ENCODE peak calls at places on chromosomes 1 and 21, in five cellular contexts. One of them, this sample, is unnamed.

GRCh38 chr1:215539803-215540575 is 27.1 kb upstream of the KCTD3 start:
- DNase-seq in astrocyte: peak
- DNase-seq in uterus: no peak
- DNase-seq in GM20000: no peak
- DNase-seq in dorsolateral prefrontal cortex: no peak
- DNase-seq in this sample: no peak

GRCh38 chr21:42609806-42610205 is 43.6 kb upstream of the PDE9A start:
- DNase-seq in GM20000: no peak
- DNase-seq in dorsolateral prefrontal cortex: peak
- DNase-seq in astrocyte: no peak
- DNase-seq in uterus: no peak
- DNase-seq in this sample: no peak

GRCh38 chr1:154430903-154431302 is 25.8 kb downstream of the IL6R start:
- DNase-seq in dorsolateral prefrontal cortex: no peak
- DNase-seq in GM20000: no peak
- DNase-seq in astrocyte: peak
- DNase-seq in uterus: no peak
- DNase-seq in this sample: no peak

GRCh38 chr1:53107570-53108322 is 34.7 kb downstream of the SLC1A7 start:
- DNase-seq in dorsolateral prefrontal cortex: no peak
- DNase-seq in astrocyte: peak
- DNase-seq in GM20000: no peak
- DNase-seq in uterus: no peak
- DNase-seq in this sample: no peak

GRCh38 chr1:203701606-203702005 is 63.4 kb upstream of the LAX1 start:
- DNase-seq in dorsolateral prefrontal cortex: no peak
- DNase-seq in GM20000: no peak
- DNase-seq in uterus: no peak
- DNase-seq in astrocyte: no peak
- DNase-seq in this sample: peak

GRCh38 chr1:199857516-199857915 is 170.0 kb upstream of the NR5A2 start:
- DNase-seq in dorsolateral prefrontal cortex: no peak
- DNase-seq in uterus: no peak
- DNase-seq in astrocyte: no peak
- DNase-seq in GM20000: no peak
- DNase-seq in this sample: no peak

GRCh38 chr1:55052221-55053142 is 13.1 kb downstream of the PCSK9 start:
- DNase-seq in uterus: no peak
- DNase-seq in astrocyte: no peak
- DNase-seq in dorsolateral prefrontal cortex: no peak
- DNase-seq in GM20000: no peak
- DNase-seq in this sample: no peak

GRCh38 chr1:107365874-107366273 is 225.0 kb downstream of the NTNG1 start:
- DNase-seq in astrocyte: no peak
- DNase-seq in dorsolateral prefrontal cortex: no peak
- DNase-seq in GM20000: no peak
- DNase-seq in uterus: no peak
- DNase-seq in this sample: no peak

GRCh38 chr1:71587961-71588360 is 507.1 kb upstream of the ZRANB2 start:
- DNase-seq in GM20000: no peak
- DNase-seq in uterus: no peak
- DNase-seq in dorsolateral prefrontal cortex: no peak
- DNase-seq in astrocyte: peak
- DNase-seq in this sample: no peak

GRCh38 chr1:145997156-145998023 is 1.0 kb upstream of the TXNIP start:
- DNase-seq in dorsolateral prefrontal cortex: no peak
- DNase-seq in GM20000: peak
- DNase-seq in uterus: peak
- DNase-seq in astrocyte: peak
- DNase-seq in this sample: no peak

GRCh38 chr21:42664614-42665013 is 11.2 kb downstream of the PDE9A start:
- DNase-seq in astrocyte: no peak
- DNase-seq in dorsolateral prefrontal cortex: no peak
- DNase-seq in uterus: no peak
- DNase-seq in GM20000: no peak
- DNase-seq in this sample: no peak

GRCh38 chr1:31815752-31816484 is at the start of gene SPOCD1:
- DNase-seq in uterus: peak
- DNase-seq in astrocyte: peak
- DNase-seq in dorsolateral prefrontal cortex: no peak
- DNase-seq in GM20000: peak
- DNase-seq in this sample: peak

GRCh38 chr1:108750476-108751191 is 4.2 kb downstream of the STXBP3 start:
- DNase-seq in GM20000: no peak
- DNase-seq in dorsolateral prefrontal cortex: no peak
- DNase-seq in astrocyte: peak
- DNase-seq in uterus: no peak
- DNase-seq in this sample: no peak

GRCh38 chr1:201709564-201710295 is 119.2 kb upstream of the IPO9 start:
- DNase-seq in uterus: peak
- DNase-seq in dorsolateral prefrontal cortex: peak
- DNase-seq in GM20000: peak
- DNase-seq in astrocyte: peak
- DNase-seq in this sample: no peak

GRCh38 chr1:179933219-179933618 is 21.4 kb upstream of the CEP350 start:
- DNase-seq in dorsolateral prefrontal cortex: no peak
- DNase-seq in GM20000: no peak
- DNase-seq in uterus: no peak
- DNase-seq in astrocyte: no peak
- DNase-seq in this sample: no peak

GRCh38 chr1:24070821-24071393 is 41.0 kb downstream of the MYOM3 start:
- DNase-seq in uterus: peak
- DNase-seq in astrocyte: peak
- DNase-seq in GM20000: peak
- DNase-seq in dorsolateral prefrontal cortex: peak
- DNase-seq in this sample: peak

GRCh38 chr1:156402621-156403020 is 33.6 kb downstream of the RHBG start:
- DNase-seq in uterus: no peak
- DNase-seq in dorsolateral prefrontal cortex: no peak
- DNase-seq in GM20000: no peak
- DNase-seq in astrocyte: no peak
- DNase-seq in this sample: no peak

GRCh38 chr1:219220945-219221344 is 47.3 kb downstream of the LYPLAL1 start:
- DNase-seq in dorsolateral prefrontal cortex: no peak
- DNase-seq in uterus: no peak
- DNase-seq in GM20000: peak
- DNase-seq in astrocyte: no peak
- DNase-seq in this sample: no peak

GRCh38 chr1:209395169-209395568 is 188.3 kb upstream of the CAMK1G start:
- DNase-seq in dorsolateral prefrontal cortex: no peak
- DNase-seq in astrocyte: no peak
- DNase-seq in GM20000: no peak
- DNase-seq in uterus: no peak
- DNase-seq in this sample: no peak

GRCh38 chr21:38088916-38089762 is 167.7 kb upstream of the KCNJ15 start:
- DNase-seq in uterus: no peak
- DNase-seq in dorsolateral prefrontal cortex: no peak
- DNase-seq in astrocyte: no peak
- DNase-seq in GM20000: no peak
- DNase-seq in this sample: no peak

GRCh38 chr1:205074513-205074912 is 9.7 kb downstream of the TMEM81 start:
- DNase-seq in dorsolateral prefrontal cortex: no peak
- DNase-seq in astrocyte: no peak
- DNase-seq in uterus: no peak
- DNase-seq in GM20000: no peak
- DNase-seq in this sample: no peak

GRCh38 chr1:183223467-183223866 is 37.4 kb downstream of the LAMC2 start:
- DNase-seq in uterus: no peak
- DNase-seq in GM20000: no peak
- DNase-seq in astrocyte: peak
- DNase-seq in dorsolateral prefrontal cortex: no peak
- DNase-seq in this sample: no peak

GRCh38 chr1:214727274-214727673 is 124.3 kb downstream of the CENPF start:
- DNase-seq in astrocyte: no peak
- DNase-seq in dorsolateral prefrontal cortex: no peak
- DNase-seq in uterus: no peak
- DNase-seq in GM20000: no peak
- DNase-seq in this sample: no peak

GRCh38 chr1:92509619-92510018 is 22.9 kb upstream of the GFI1 start:
- DNase-seq in astrocyte: no peak
- DNase-seq in GM20000: no peak
- DNase-seq in uterus: no peak
- DNase-seq in dorsolateral prefrontal cortex: no peak
- DNase-seq in this sample: no peak

GRCh38 chr1:247121382-247121781 is 17.2 kb upstream of the ZNF669 start:
- DNase-seq in dorsolateral prefrontal cortex: no peak
- DNase-seq in uterus: no peak
- DNase-seq in astrocyte: no peak
- DNase-seq in GM20000: no peak
- DNase-seq in this sample: no peak

GRCh38 chr21:17414766-17415165 is 98.1 kb upstream of the CXADR start:
- DNase-seq in GM20000: no peak
- DNase-seq in uterus: no peak
- DNase-seq in astrocyte: no peak
- DNase-seq in dorsolateral prefrontal cortex: no peak
- DNase-seq in this sample: no peak

GRCh38 chr1:54227836-54228435 is 28.0 kb downstream of the MRPL37 start:
- DNase-seq in dorsolateral prefrontal cortex: no peak
- DNase-seq in GM20000: no peak
- DNase-seq in astrocyte: no peak
- DNase-seq in uterus: no peak
- DNase-seq in this sample: no peak

GRCh38 chr1:9180077-9180819 is 51.3 kb upstream of the GPR157 start:
- DNase-seq in GM20000: no peak
- DNase-seq in dorsolateral prefrontal cortex: no peak
- DNase-seq in astrocyte: peak
- DNase-seq in uterus: no peak
- DNase-seq in this sample: no peak

GRCh38 chr1:27141266-27142003 is 13.5 kb downstream of the SLC9A1 start:
- DNase-seq in astrocyte: no peak
- DNase-seq in GM20000: no peak
- DNase-seq in dorsolateral prefrontal cortex: no peak
- DNase-seq in uterus: no peak
- DNase-seq in this sample: no peak

GRCh38 chr1:213061263-213061662 is 10.2 kb downstream of the RPS6KC1 start:
- DNase-seq in GM20000: no peak
- DNase-seq in astrocyte: no peak
- DNase-seq in dorsolateral prefrontal cortex: no peak
- DNase-seq in uterus: no peak
- DNase-seq in this sample: no peak

GRCh38 chr1:201676061-201676644 is 137.2 kb downstream of the NAV1 start:
- DNase-seq in GM20000: no peak
- DNase-seq in uterus: peak
- DNase-seq in dorsolateral prefrontal cortex: no peak
- DNase-seq in astrocyte: peak
- DNase-seq in this sample: no peak

GRCh38 chr1:239677362-239677761 is 291.0 kb downstream of the CHRM3 start:
- DNase-seq in GM20000: no peak
- DNase-seq in astrocyte: no peak
- DNase-seq in uterus: no peak
- DNase-seq in dorsolateral prefrontal cortex: no peak
- DNase-seq in this sample: no peak

GRCh38 chr1:239672256-239672655 is 285.9 kb downstream of the CHRM3 start:
- DNase-seq in dorsolateral prefrontal cortex: no peak
- DNase-seq in uterus: no peak
- DNase-seq in astrocyte: no peak
- DNase-seq in GM20000: no peak
- DNase-seq in this sample: no peak

GRCh38 chr1:239675735-239676134 is 289.4 kb downstream of the CHRM3 start:
- DNase-seq in dorsolateral prefrontal cortex: no peak
- DNase-seq in astrocyte: no peak
- DNase-seq in uterus: no peak
- DNase-seq in GM20000: no peak
- DNase-seq in this sample: no peak

GRCh38 chr1:239678181-239678580 is 291.8 kb downstream of the CHRM3 start:
- DNase-seq in dorsolateral prefrontal cortex: no peak
- DNase-seq in astrocyte: no peak
- DNase-seq in GM20000: no peak
- DNase-seq in uterus: no peak
- DNase-seq in this sample: no peak

DNA sequence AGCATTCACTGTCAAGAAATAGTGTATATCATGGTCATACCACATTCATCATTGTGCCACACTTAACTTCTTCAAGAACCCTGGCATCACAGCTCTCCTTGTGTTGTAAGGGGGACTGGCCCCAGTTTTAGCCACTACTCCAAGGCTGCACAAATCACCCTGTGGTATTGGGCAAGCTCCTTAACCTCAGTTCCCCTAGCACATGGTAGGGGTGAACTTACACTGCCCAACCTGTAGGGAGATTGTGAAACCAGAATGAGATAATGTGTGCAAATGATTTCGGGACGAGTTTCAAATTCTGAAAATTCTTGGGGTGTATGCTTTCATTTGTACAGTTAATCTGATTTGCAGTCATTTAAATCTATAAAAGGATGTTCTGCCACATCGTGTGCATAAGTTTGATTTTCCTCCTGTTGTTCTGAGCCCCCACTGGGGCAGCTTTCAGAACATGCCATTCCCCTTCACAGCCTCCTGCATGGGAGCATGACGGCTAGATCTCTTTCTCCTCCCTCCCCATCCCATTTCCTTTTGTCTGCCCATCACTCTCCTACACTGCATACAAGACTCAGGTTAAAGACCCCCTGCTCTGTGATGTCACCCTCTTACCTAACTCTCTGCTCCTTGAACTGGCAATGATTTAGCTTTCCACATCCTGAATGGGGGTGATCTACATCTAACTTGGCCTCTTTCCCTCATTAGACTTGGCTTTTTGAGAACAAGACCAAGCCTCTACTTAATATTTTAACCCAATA is 290.3 kb downstream of the CHRM3 start:
- DNase-seq in dorsolateral prefrontal cortex: no peak
- DNase-seq in GM20000: no peak
- DNase-seq in astrocyte: no peak
- DNase-seq in uterus: no peak
- DNase-seq in this sample: no peak
- TF ChIP-seq CTCF in dorsolateral prefrontal cortex: no peak
- TF ChIP-seq CTCF in GM20000: no peak
- TF ChIP-seq CTCF in astrocyte: no peak
- TF ChIP-seq CTCF in uterus: no peak
- TF ChIP-seq CTCF in this sample: no peak

GRCh38 chr1:161374373-161374772 is 6.7 kb upstream of the CFAP126 start:
- DNase-seq in uterus: no peak
- DNase-seq in dorsolateral prefrontal cortex: no peak
- DNase-seq in astrocyte: no peak
- DNase-seq in GM20000: peak
- DNase-seq in this sample: no peak
- TF ChIP-seq CTCF in uterus: no peak
- TF ChIP-seq CTCF in dorsolateral prefrontal cortex: peak
- TF ChIP-seq CTCF in astrocyte: peak
- TF ChIP-seq CTCF in GM20000: no peak
- TF ChIP-seq CTCF in this sample: no peak

DNA sequence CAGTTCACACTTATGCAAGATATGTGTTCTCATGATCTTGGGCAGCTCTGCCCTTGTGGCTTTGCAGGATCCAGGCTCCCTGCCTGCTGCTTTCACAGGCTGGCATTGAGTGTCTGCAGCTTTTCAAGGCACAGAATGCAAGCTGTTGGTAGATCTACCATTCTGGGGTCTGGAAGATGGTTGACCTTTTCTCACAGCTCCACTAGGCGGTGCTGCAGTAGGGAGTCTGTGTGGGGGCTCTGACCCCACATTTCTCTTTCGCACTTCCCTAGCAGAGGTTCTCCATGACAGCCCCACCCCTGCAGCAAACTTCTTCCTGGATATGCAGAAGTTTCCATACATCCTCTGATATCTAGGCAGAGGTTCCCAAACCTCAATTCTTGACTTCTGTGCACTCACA is 500.5 kb downstream of the BRINP3 start:
- DNase-seq in dorsolateral prefrontal cortex: no peak
- DNase-seq in uterus: no peak
- DNase-seq in astrocyte: no peak
- DNase-seq in GM20000: no peak
- DNase-seq in this sample: no peak
- TF ChIP-seq CTCF in dorsolateral prefrontal cortex: no peak
- TF ChIP-seq CTCF in uterus: no peak
- TF ChIP-seq CTCF in astrocyte: no peak
- TF ChIP-seq CTCF in GM20000: no peak
- TF ChIP-seq CTCF in this sample: no peak

GRCh38 chr1:83583351-83584014 is 415.4 kb downstream of the TTLL7 start:
- DNase-seq in GM20000: no peak
- DNase-seq in dorsolateral prefrontal cortex: peak
- DNase-seq in uterus: no peak
- DNase-seq in astrocyte: no peak
- DNase-seq in this sample: no peak
- TF ChIP-seq CTCF in GM20000: peak
- TF ChIP-seq CTCF in dorsolateral prefrontal cortex: no peak
- TF ChIP-seq CTCF in uterus: no peak
- TF ChIP-seq CTCF in astrocyte: no peak
- TF ChIP-seq CTCF in this sample: no peak

This sample was measured in keratinocyte.